ENCODE peak calls at places on chromosome 7, in eight cellular contexts. L, J, X, E, I, U, D and R are unnamed samples.

GRCh38 chr7:20892776-20893175 is 106.1 kb upstream of the SP8 start:
- DNase-seq in J (no peak), E (no peak), I (no peak), U (no peak), X (no peak), D (no peak), L (no peak), R (no peak)

GRCh38 chr7:35253182-35253679 is 669 bp downstream of the TBX20 start:
- DNase-seq in E (peak; percentile 41), L (no peak), D (no peak), U (no peak), J (no peak), X (peak; percentile 49), I (no peak), R (no peak)

GRCh38 chr7:35252584-35252983 is 1.3 kb downstream of the TBX20 start:
- DNase-seq in D (no peak), I (no peak), X (no peak), E (no peak), L (no peak), U (no peak), J (no peak), R (no peak)

GRCh38 chr7:135193615-135194081 is 17.7 kb downstream of the WDR91 start:
- DNase-seq in X (no peak), J (no peak), E (no peak), U (peak; percentile 97), I (no peak), L (no peak), D (no peak), R (no peak)

GRCh38 chr7:7750571-7751242 is 32.3 kb upstream of the RPA3 start:
- DNase-seq in X (no peak), L (no peak), J (no peak), U (no peak), E (no peak), I (no peak), D (no peak), R (no peak)

GRCh38 chr7:90345548-90346319 is 782 bp upstream of the GTPBP10 start:
- DNase-seq in U (peak; percentile 42), I (no peak), X (no peak), J (no peak), E (no peak), D (no peak), L (peak; percentile 40), R (no peak)

GRCh38 chr7:22445140-22445722 is 54.8 kb downstream of the STEAP1B start:
- DNase-seq in E (peak; percentile 93), L (peak; percentile 61), J (peak; percentile 89), X (peak; percentile 83), I (no peak), D (peak; percentile 96), U (peak; percentile 8), R (peak; percentile 70)

GRCh38 chr7:105723582-105723981 is 142.3 kb upstream of the EFCAB10 start:
- DNase-seq in L (no peak), U (no peak), E (no peak), X (no peak), D (no peak), J (no peak), I (no peak), R (no peak)

GRCh38 chr7:103094102-103094501 is 19.2 kb downstream of the ARMC10 start:
- DNase-seq in I (no peak), E (no peak), D (no peak), L (no peak), U (no peak), J (no peak), X (no peak), R (no peak)

GRCh38 chr7:14504134-14504533 is 398.4 kb downstream of the DGKB start:
- DNase-seq in D (no peak), I (no peak), J (no peak), X (no peak), E (no peak), U (no peak), L (no peak), R (no peak)

GRCh38 chr7:101904019-101904418 is 86.6 kb downstream of the CUX1 start:
- DNase-seq in D (no peak), L (no peak), X (no peak), U (no peak), E (no peak), I (no peak), J (no peak), R (no peak)

GRCh38 chr7:55641811-55642210 is 69.5 kb upstream of the VOPP1 start:
- DNase-seq in E (peak; percentile 39), U (no peak), J (no peak), L (no peak), X (no peak), D (no peak), I (no peak), R (no peak)

GRCh38 chr7:150910996-150911422 is 58.7 kb downstream of the AOC1 start:
- DNase-seq in X (no peak), D (no peak), U (no peak), E (no peak), L (no peak), I (no peak), J (no peak), R (no peak)

GRCh38 chr7:107555893-107556292 is 7.8 kb downstream of the COG5 start:
- DNase-seq in D (no peak), J (no peak), E (no peak), X (no peak), L (no peak), I (no peak), U (no peak), R (no peak)

GRCh38 chr7:45188736-45189135 is 31.1 kb downstream of the RAMP3 start:
- DNase-seq in D (no peak), E (no peak), L (no peak), I (no peak), J (no peak), X (no peak), U (no peak), R (no peak)

GRCh38 chr7:55048221-55048859 is 29.5 kb downstream of the EGFR start:
- DNase-seq in X (no peak), J (no peak), D (no peak), U (no peak), L (no peak), I (no peak), E (no peak), R (no peak)

GRCh38 chr7:157603005-157603404 is 266.2 kb downstream of the DNAJB6 start:
- DNase-seq in E (no peak), L (no peak), J (no peak), X (no peak), D (no peak), I (no peak), U (no peak), R (no peak)

GRCh38 chr7:17185690-17186070 is 112.8 kb upstream of the AHR start:
- DNase-seq in U (peak; percentile 74), D (no peak), L (no peak), E (no peak), X (no peak), I (no peak), J (no peak), R (no peak)

GRCh38 chr7:26860361-26860760 is 4.0 kb downstream of the SKAP2 start:
- DNase-seq in I (peak; percentile 51), L (peak; percentile 3), D (no peak), E (no peak), X (no peak), U (no peak), J (no peak), R (no peak)
- TF ChIP-seq CTCF in I (peak; percentile 59), L (no peak), D (peak; percentile 13), E (peak; percentile 67), X (no peak), U (no peak), J (no peak), R (no peak)

DNA sequence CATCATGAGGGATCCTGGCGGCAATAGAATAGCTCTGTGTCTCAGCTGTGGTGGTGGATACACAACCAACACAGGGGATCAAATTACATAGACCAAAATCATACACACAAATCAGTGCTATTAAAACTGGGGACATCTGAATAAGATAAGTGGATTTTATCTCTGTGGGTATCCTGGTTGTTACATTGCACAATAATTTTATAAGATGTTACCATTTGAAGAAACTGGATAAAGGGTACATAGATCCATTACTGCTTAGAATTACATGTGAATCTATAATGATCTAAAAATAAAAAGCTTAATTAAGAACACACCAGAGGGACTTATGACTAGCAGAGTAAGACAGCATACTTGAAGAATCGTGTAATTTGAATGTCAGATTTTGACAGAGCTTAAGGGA is 8.2 kb upstream of the FAM3C start:
- DNase-seq in J (no peak), X (no peak), U (no peak), I (no peak), D (no peak), E (no peak), L (no peak), R (no peak)
- H3K4me3 ChIP-seq in J (no peak overlapping the region), X (no peak overlapping the region), U (no peak overlapping the region), I (no peak overlapping the region), D (no peak overlapping the region), E (no peak overlapping the region), L (no peak overlapping the region), R (no peak overlapping the region)

DNA sequence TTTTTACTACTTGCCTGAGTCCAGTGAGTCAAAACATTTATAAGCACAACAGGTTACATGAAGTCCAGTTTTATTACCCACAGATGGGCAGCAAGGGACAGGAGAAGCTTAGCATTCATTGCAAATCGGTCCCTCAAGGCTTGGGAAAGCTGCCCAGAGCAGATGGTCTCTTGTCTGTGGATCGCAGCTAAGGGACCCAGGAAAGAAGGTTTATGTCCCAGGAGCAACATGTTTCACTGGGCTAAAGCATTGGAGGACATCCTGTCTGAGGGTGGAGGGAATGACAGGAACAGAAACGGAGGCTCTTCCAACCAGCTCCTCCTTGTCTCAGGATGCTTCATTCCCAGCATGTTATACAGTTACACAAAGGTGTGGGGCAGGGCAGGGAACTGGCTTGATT is 39.3 kb downstream of the TRIM24 start:
- DNase-seq in I (no peak), D (no peak), X (no peak), J (no peak), L (no peak), U (no peak), E (no peak), R (no peak)
- H3K27ac ChIP-seq in I (no peak overlapping the region), D (no peak overlapping the region), X (no peak overlapping the region), J (no peak overlapping the region), L (peak overlapping the region; percentile 74), U (no peak overlapping the region), E (no peak overlapping the region), R (no peak overlapping the region)

GRCh38 chr7:113118074-113118959 is at the start of gene SMIM30:
- DNase-seq in U (peak; percentile 84), L (peak; percentile 96), X (peak; percentile 93), I (peak; percentile 70), J (peak; percentile 94), D (peak; percentile 91), E (peak; percentile 93), R (peak; percentile 95)

GRCh38 chr7:113109718-113110117 is 8.6 kb downstream of the SMIM30 start:
- DNase-seq in I (no peak), U (no peak), L (no peak), E (no peak), D (no peak), X (no peak), J (no peak), R (no peak)

GRCh38 chr7:113119429-113119828 is 1.1 kb upstream of the SMIM30 start:
- DNase-seq in L (no peak), J (no peak), U (no peak), X (no peak), I (no peak), E (no peak), D (no peak), R (no peak)

DNA sequence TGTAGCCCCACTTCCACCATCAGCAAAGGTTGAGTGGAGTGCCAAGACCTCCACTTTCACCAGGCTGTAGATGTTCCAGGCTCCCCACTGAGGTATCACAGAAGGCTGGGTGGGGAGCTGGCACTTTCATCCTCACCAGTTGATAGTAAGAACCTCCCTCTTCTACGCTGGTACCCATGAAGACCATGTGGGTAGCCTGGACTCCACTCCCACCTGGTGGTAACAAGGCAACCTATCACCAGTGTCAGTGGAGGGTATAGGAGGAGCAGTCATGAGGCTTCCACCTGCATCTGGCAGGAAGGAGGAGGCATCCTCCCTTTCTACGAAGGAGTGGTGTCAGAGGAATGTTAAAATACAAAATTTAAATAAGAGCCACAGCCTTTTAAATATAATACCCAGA is 4.4 kb downstream of the SMIM30 start:
- DNase-seq in U (no peak), X (no peak), L (no peak), I (no peak), E (peak; percentile 41), D (peak; percentile 9), J (no peak), R (no peak)
- TF ChIP-seq CTCF in U (no peak), X (no peak), L (no peak), I (peak; percentile 19), E (peak; percentile 49), D (peak; percentile 37), J (no peak), R (no peak)